ENCODE peak calls at places on chromosomes 13 and 19, in six cellular contexts. One of them, this sample, is unnamed.

GRCh38 chr19:53333071-53333465 is 481 bp upstream of the ZNF845 start:
- DNase-seq in posterior cingulate gyrus: peak; percentile 70
- DNase-seq in left cardiac atrium: peak; percentile 50
- DNase-seq in M059J: no peak
- DNase-seq in GM03348: peak; percentile 46
- DNase-seq in NCI-H1436: peak; percentile 33
- DNase-seq in this sample: no peak

GRCh38 chr19:35114656-35115537 is 726 bp upstream of the FXYD3 start:
- DNase-seq in posterior cingulate gyrus: peak; percentile 94
- DNase-seq in left cardiac atrium: peak; percentile 70
- DNase-seq in M059J: peak; percentile 20
- DNase-seq in GM03348: peak; percentile 86
- DNase-seq in NCI-H1436: no peak
- DNase-seq in this sample: peak; percentile 45

GRCh38 chr13:74464656-74465055 is 330.5 kb upstream of the KLF12 start:
- DNase-seq in posterior cingulate gyrus: no peak
- DNase-seq in left cardiac atrium: no peak
- DNase-seq in M059J: no peak
- DNase-seq in GM03348: peak; percentile 29
- DNase-seq in NCI-H1436: no peak
- DNase-seq in this sample: no peak

GRCh38 chr19:590396-590745 is 690 bp downstream of the HCN2 start:
- DNase-seq in posterior cingulate gyrus: no peak
- DNase-seq in left cardiac atrium: no peak
- DNase-seq in M059J: peak; percentile 46
- DNase-seq in GM03348: no peak
- DNase-seq in NCI-H1436: no peak
- DNase-seq in this sample: no peak

GRCh38 chr13:40406405-40407138 is 259.9 kb downstream of the FOXO1 start:
- DNase-seq in posterior cingulate gyrus: no peak
- DNase-seq in left cardiac atrium: no peak
- DNase-seq in M059J: peak; percentile 84
- DNase-seq in GM03348: peak; percentile 58
- DNase-seq in NCI-H1436: no peak
- DNase-seq in this sample: peak; percentile 84

GRCh38 chr13:110415669-110416068 is 108.6 kb downstream of the COL4A2 start:
- DNase-seq in posterior cingulate gyrus: no peak
- DNase-seq in left cardiac atrium: no peak
- DNase-seq in M059J: peak; percentile 54
- DNase-seq in GM03348: no peak
- DNase-seq in NCI-H1436: no peak
- DNase-seq in this sample: peak; percentile 50

GRCh38 chr13:24997367-24997967 is 98.5 kb upstream of the PABPC3 start:
- DNase-seq in posterior cingulate gyrus: no peak
- DNase-seq in left cardiac atrium: no peak
- DNase-seq in M059J: peak; percentile 31
- DNase-seq in GM03348: peak; percentile 42
- DNase-seq in NCI-H1436: no peak
- DNase-seq in this sample: peak; percentile 24

GRCh38 chr13:93416943-93417342 is 190.3 kb downstream of the GPC6 start:
- DNase-seq in posterior cingulate gyrus: no peak
- DNase-seq in left cardiac atrium: no peak
- DNase-seq in M059J: no peak
- DNase-seq in GM03348: no peak
- DNase-seq in NCI-H1436: no peak
- DNase-seq in this sample: no peak

GRCh38 chr13:114269281-114269770 is 12.1 kb upstream of the UPF3A start:
- DNase-seq in posterior cingulate gyrus: no peak
- DNase-seq in left cardiac atrium: no peak
- DNase-seq in M059J: no peak
- DNase-seq in GM03348: no peak
- DNase-seq in NCI-H1436: no peak
- DNase-seq in this sample: no peak

GRCh38 chr13:113596321-113597200 is 12.0 kb downstream of the TFDP1 start:
- DNase-seq in posterior cingulate gyrus: no peak
- DNase-seq in left cardiac atrium: no peak
- DNase-seq in M059J: no peak
- DNase-seq in GM03348: no peak
- DNase-seq in NCI-H1436: no peak
- DNase-seq in this sample: no peak

GRCh38 chr13:73250061-73250460 is 191.3 kb downstream of the KLF5 start:
- DNase-seq in posterior cingulate gyrus: no peak
- DNase-seq in left cardiac atrium: no peak
- DNase-seq in M059J: no peak
- DNase-seq in GM03348: no peak
- DNase-seq in NCI-H1436: no peak
- DNase-seq in this sample: no peak

GRCh38 chr13:44857736-44858135 is 131.5 kb downstream of the NUFIP1 start:
- DNase-seq in posterior cingulate gyrus: no peak
- DNase-seq in left cardiac atrium: no peak
- DNase-seq in M059J: no peak
- DNase-seq in GM03348: no peak
- DNase-seq in NCI-H1436: no peak
- DNase-seq in this sample: no peak

GRCh38 chr13:112183544-112184145 is 116.7 kb downstream of the SOX1 start:
- DNase-seq in posterior cingulate gyrus: no peak
- DNase-seq in left cardiac atrium: no peak
- DNase-seq in M059J: no peak
- DNase-seq in GM03348: no peak
- DNase-seq in NCI-H1436: no peak
- DNase-seq in this sample: no peak

GRCh38 chr13:104015646-104016396 is 949.6 kb upstream of the SLC10A2 start:
- DNase-seq in posterior cingulate gyrus: no peak
- DNase-seq in left cardiac atrium: no peak
- DNase-seq in M059J: peak; percentile 70
- DNase-seq in GM03348: no peak
- DNase-seq in NCI-H1436: no peak
- DNase-seq in this sample: no peak

GRCh38 chr13:30042891-30043630 is 192.6 kb upstream of the UBL3 start:
- DNase-seq in posterior cingulate gyrus: no peak
- DNase-seq in left cardiac atrium: no peak
- DNase-seq in M059J: no peak
- DNase-seq in GM03348: no peak
- DNase-seq in NCI-H1436: no peak
- DNase-seq in this sample: no peak

GRCh38 chr19:13849991-13850909 is 26.7 kb upstream of the NANOS3 start:
- DNase-seq in posterior cingulate gyrus: peak; percentile 93
- DNase-seq in left cardiac atrium: peak; percentile 89
- DNase-seq in M059J: peak; percentile 74
- DNase-seq in GM03348: peak; percentile 82
- DNase-seq in NCI-H1436: peak; percentile 67
- DNase-seq in this sample: peak; percentile 66

GRCh38 chr19:18157465-18158063 is 4.6 kb downstream of the PIK3R2 start:
- DNase-seq in posterior cingulate gyrus: peak; percentile 95
- DNase-seq in left cardiac atrium: no peak
- DNase-seq in M059J: no peak
- DNase-seq in GM03348: no peak
- DNase-seq in NCI-H1436: peak; percentile 81
- DNase-seq in this sample: no peak

GRCh38 chr13:32309812-32310706 is 5.1 kb downstream of the ZAR1L start:
- DNase-seq in posterior cingulate gyrus: no peak
- DNase-seq in left cardiac atrium: no peak
- DNase-seq in M059J: peak; percentile 55
- DNase-seq in GM03348: peak; percentile 63
- DNase-seq in NCI-H1436: no peak
- DNase-seq in this sample: peak; percentile 44

GRCh38 chr13:53442979-53443378 is 414.4 kb downstream of the OLFM4 start:
- DNase-seq in posterior cingulate gyrus: no peak
- DNase-seq in left cardiac atrium: no peak
- DNase-seq in M059J: no peak
- DNase-seq in GM03348: no peak
- DNase-seq in NCI-H1436: no peak
- DNase-seq in this sample: no peak

GRCh38 chr13:34793301-34793700 is 148.8 kb upstream of the NBEA start:
- DNase-seq in posterior cingulate gyrus: no peak
- DNase-seq in left cardiac atrium: no peak
- DNase-seq in M059J: no peak
- DNase-seq in GM03348: no peak
- DNase-seq in NCI-H1436: no peak
- DNase-seq in this sample: no peak

GRCh38 chr19:41546386-41546789 is 29.6 kb upstream of the CEACAM21 start:
- DNase-seq in posterior cingulate gyrus: no peak
- DNase-seq in left cardiac atrium: no peak
- DNase-seq in M059J: no peak
- DNase-seq in GM03348: no peak
- DNase-seq in NCI-H1436: no peak
- DNase-seq in this sample: no peak

GRCh38 chr19:9453953-9454352 is 18.6 kb upstream of the ZNF266 start:
- DNase-seq in posterior cingulate gyrus: no peak
- DNase-seq in left cardiac atrium: no peak
- DNase-seq in M059J: no peak
- DNase-seq in GM03348: no peak
- DNase-seq in NCI-H1436: no peak
- DNase-seq in this sample: no peak

GRCh38 chr13:111893071-111893606 is 173.8 kb upstream of the SOX1 start:
- DNase-seq in posterior cingulate gyrus: peak; percentile 84
- DNase-seq in left cardiac atrium: no peak
- DNase-seq in M059J: no peak
- DNase-seq in GM03348: no peak
- DNase-seq in NCI-H1436: no peak
- DNase-seq in this sample: no peak

GRCh38 chr13:38008636-38009035 is 139.1 kb upstream of the TRPC4 start:
- DNase-seq in posterior cingulate gyrus: no peak
- DNase-seq in left cardiac atrium: no peak
- DNase-seq in M059J: no peak
- DNase-seq in GM03348: no peak
- DNase-seq in NCI-H1436: no peak
- DNase-seq in this sample: no peak

GRCh38 chr13:97234742-97235141 is 12.6 kb downstream of the MBNL2 start:
- DNase-seq in posterior cingulate gyrus: no peak
- DNase-seq in left cardiac atrium: no peak
- DNase-seq in M059J: no peak
- DNase-seq in GM03348: no peak
- DNase-seq in NCI-H1436: no peak
- DNase-seq in this sample: no peak

GRCh38 chr13:114279770-114280169 is 1.6 kb upstream of the UPF3A start:
- DNase-seq in posterior cingulate gyrus: no peak
- DNase-seq in left cardiac atrium: no peak
- DNase-seq in M059J: no peak
- DNase-seq in GM03348: no peak
- DNase-seq in NCI-H1436: no peak
- DNase-seq in this sample: no peak

GRCh38 chr13:36817996-36818395 is 1.0 kb upstream of the RFXAP start:
- DNase-seq in posterior cingulate gyrus: no peak
- DNase-seq in left cardiac atrium: no peak
- DNase-seq in M059J: no peak
- DNase-seq in GM03348: no peak
- DNase-seq in NCI-H1436: no peak
- DNase-seq in this sample: no peak